ENCODE peak calls at places on chromosomes 2 and 18, in five cellular contexts. B is astrocyte of the spinal cord; Q is CD8-positive, alpha-beta T cell; E is activated gamma-delta T cell treated with anti-CD3 and anti-CD28 coated beads, Interleukin-2, amount 50 U/mL, for 16 hours; S is left cardiac atrium. G is an unnamed sample.
A peak's percentile ranks its signal among the peaks of the same experiment; 100 is the strongest.

GRCh38 chr2:240988571-240989271 is 9.7 kb upstream of the SNED1 start:
- DNase-seq in B (no peak), Q (no peak), E (no peak), S (no peak), G (no peak)

GRCh38 chr2:12493031-12493513 is 223.7 kb upstream of the TRIB2 start:
- DNase-seq in B (peak; percentile 93), Q (no peak), E (no peak), S (peak; percentile 72), G (no peak)

GRCh38 chr18:11224166-11224565 is 74.8 kb upstream of the PIEZO2 start:
- DNase-seq in B (no peak), Q (no peak), E (no peak), S (no peak), G (no peak)

GRCh38 chr2:45216118-45216517 is 206.9 kb upstream of the SIX2 start:
- DNase-seq in B (no peak), Q (no peak), E (no peak), S (no peak), G (no peak)

GRCh38 chr18:11387880-11388279 is 221.5 kb upstream of the SLC35G4 start:
- DNase-seq in B (no peak), Q (no peak), E (no peak), S (peak; percentile 79), G (no peak)

GRCh38 chr18:34697233-34697632 is 12.9 kb upstream of the DTNA start:
- DNase-seq in B (peak; percentile 12), Q (no peak), E (no peak), S (no peak), G (no peak)

GRCh38 chr2:189171956-189172609 is 7.5 kb downstream of the COL5A2 start:
- DNase-seq in B (peak; percentile 16), Q (no peak), E (no peak), S (no peak), G (no peak)

GRCh38 chr2:126761981-126762878 is 106.3 kb downstream of the GYPC start:
- DNase-seq in B (no peak), Q (peak; percentile 79), E (peak; percentile 31), S (no peak), G (peak; percentile 88)

GRCh38 chr2:27298391-27299080 is 9.7 kb downstream of the UCN start:
- DNase-seq in B (no peak), Q (no peak), E (no peak), S (no peak), G (no peak)

GRCh38 chr18:34758378-34758948 is 48.4 kb downstream of the DTNA start:
- DNase-seq in B (no peak), Q (no peak), E (no peak), S (no peak), G (no peak)